ENCODE peak calls at places on chromosomes 12 and 14, in ten cellular contexts. S is activated CD4-positive, alpha-beta T cell treated with anti-CD3 and anti-CD28 coated beads for 1 hour; R is sigmoid colon; H is progenitor cell of endocrine pancreas; O is EH; D is stimulated activated CD8-positive, alpha-beta memory T cell treated with anti-CD3 and anti-CD28 coated beads, Interleukin-4, amount 100 ng/mL, for 48 hours; B is NAMALWA; W is kidney tubule cell; L is NCI-H1092 treated with DMSO at 0.1 percent for 48 hours; K is ACHN. Y is an unnamed sample.
A peak's percentile ranks its signal among the peaks of the same experiment; 100 is the strongest.

GRCh38 chr12:101832030-101832429 is 1.3 kb upstream of the GNPTAB start:
- DNase-seq in R (no peak), W (no peak), S (no peak), K (no peak), B (no peak), H (no peak), O (no peak), D (no peak), L (no peak), Y (no peak)

GRCh38 chr12:116916122-116916521 is 5.4 kb downstream of the FBXW8 start:
- DNase-seq in L (no peak), W (peak; percentile 66), R (no peak), D (no peak), H (no peak), O (peak; percentile 67), B (no peak), S (no peak), K (peak; percentile 41), Y (no peak)

GRCh38 chr14:88706425-88706824 is 86.3 kb downstream of the EML5 start:
- DNase-seq in D (no peak), S (no peak), H (no peak), R (no peak), K (no peak), L (no peak), B (no peak), W (peak; percentile 28), O (peak; percentile 31), Y (no peak)

GRCh38 chr12:25775968-25776367 is 182.5 kb upstream of the RASSF8 start:
- DNase-seq in W (peak; percentile 25), R (no peak), L (no peak), K (no peak), B (no peak), D (no peak), H (no peak), O (peak; percentile 93), S (no peak), Y (no peak)

GRCh38 chr12:11719678-11720099 is 70.2 kb downstream of the ETV6 start:
- DNase-seq in H (no peak), D (peak; percentile 69), R (peak; percentile 76), K (peak; percentile 48), L (no peak), W (peak; percentile 92), B (no peak), S (no peak), O (peak; percentile 99), Y (no peak)

GRCh38 chr14:31949709-31950108 is 127.4 kb upstream of the ARHGAP5 start:
- DNase-seq in L (no peak), K (no peak), W (peak; percentile 60), R (no peak), D (no peak), S (no peak), O (peak; percentile 32), B (no peak), H (no peak), Y (no peak)

GRCh38 chr12:113302925-113303640 is 31.8 kb downstream of the SLC8B1 start:
- DNase-seq in B (no peak), H (no peak), O (no peak), L (no peak), D (no peak), R (no peak), S (no peak), W (no peak), K (no peak), Y (no peak)

GRCh38 chr12:18430425-18431048 is 169.2 kb downstream of the PIK3C2G start:
- DNase-seq in R (no peak), B (peak; percentile 64), W (peak; percentile 68), L (peak; percentile 58), K (peak; percentile 76), H (peak; percentile 60), S (no peak), D (peak; percentile 22), O (peak; percentile 57), Y (no peak)